ENCODE peak calls at places on chromosomes 7 and 10, in six cellular contexts. C is osteocyte, L is activated B cell treated with CpG ODN at 0.5 μM for 24 hours, I is BJ, J is glutamatergic neuron, X is right lobe of liver. T is an unnamed sample.

GRCh38 chr10:42865716-42866114 is 83.1 kb downstream of the BMS1 start:
- DNase-seq in I (no peak), L (no peak), J (no peak), X (no peak), C (no peak), T (no peak)

GRCh38 chr10:13729959-13730358 is 143.2 kb downstream of the PRPF18 start:
- DNase-seq in C (no peak), L (no peak), X (no peak), J (no peak), I (no peak), T (no peak)

GRCh38 chr7:149846021-149846420 is 7.8 kb downstream of the ZNF862 start:
- DNase-seq in I (no peak), J (no peak), L (no peak), X (no peak), C (no peak), T (no peak)

GRCh38 chr7:51316262-51316665 is 345 bp downstream of the COBL start:
- DNase-seq in I (no peak), C (no peak), X (peak; percentile 79), L (no peak), J (peak; percentile 45), T (no peak)

GRCh38 chr10:118458957-118459641 is 117.0 kb upstream of the FAM204A start:
- DNase-seq in C (no peak), X (no peak), I (no peak), J (no peak), L (no peak), T (no peak)

GRCh38 chr10:78547397-78547796 is 513.7 kb downstream of the RPS24 start:
- DNase-seq in L (no peak), J (no peak), C (no peak), I (no peak), X (no peak), T (no peak)

GRCh38 chr7:128863433-128863989 is 855 bp downstream of the ATP6V1F start:
- DNase-seq in X (no peak), L (peak; percentile 27), J (peak; percentile 65), C (no peak), I (no peak), T (peak; percentile 67)

GRCh38 chr7:1707756-1708611 is 37.9 kb downstream of the ELFN1 start:
- DNase-seq in I (no peak), X (peak; percentile 81), L (no peak), C (no peak), J (no peak), T (no peak)

GRCh38 chr10:129959544-129960492 is 4.3 kb downstream of the EBF3 start:
- DNase-seq in L (no peak), J (peak; percentile 35), C (no peak), X (no peak), I (no peak), T (no peak)

GRCh38 chr10:9198611-9199010 is 1144.1 kb downstream of the GATA3 start:
- DNase-seq in L (no peak), X (no peak), C (no peak), J (no peak), I (peak; percentile 32), T (no peak)

GRCh38 chr10:61758440-61758839 is 95.7 kb downstream of the CABCOCO1 start:
- DNase-seq in J (no peak), C (no peak), L (no peak), X (no peak), I (no peak), T (no peak)

GRCh38 chr7:140153666-140154161 is 23.1 kb downstream of the KDM7A start:
- DNase-seq in J (no peak), X (no peak), L (no peak), I (no peak), C (no peak), T (no peak)

GRCh38 chr10:84230359-84230758 is 5.0 kb upstream of the LRIT2 start:
- DNase-seq in L (no peak), C (no peak), X (no peak), I (no peak), J (no peak), T (no peak)

GRCh38 chr7:116138202-116138801 is 72.0 kb upstream of the TES start:
- DNase-seq in J (no peak), X (no peak), C (no peak), I (peak; percentile 17), L (no peak), T (no peak)

GRCh38 chr10:7563770-7564169 is 103.0 kb downstream of the ITIH5 start:
- DNase-seq in X (no peak), C (no peak), J (no peak), L (no peak), I (no peak), T (no peak)

GRCh38 chr7:129311429-129311828 is 86.6 kb downstream of the AHCYL2 start:
- DNase-seq in L (no peak), C (no peak), I (no peak), X (no peak), J (no peak), T (no peak)

GRCh38 chr7:155590215-155591023 is 44.1 kb upstream of the CNPY1 start:
- DNase-seq in J (no peak), L (no peak), X (peak; percentile 82), I (no peak), C (no peak), T (peak; percentile 91)

GRCh38 chr7:20076835-20077234 is 140.3 kb downstream of the MACC1 start:
- DNase-seq in X (no peak), J (no peak), C (no peak), L (no peak), I (no peak), T (no peak)

GRCh38 chr10:3486346-3487065 is 298.5 kb downstream of the KLF6 start:
- DNase-seq in X (peak; percentile 67), C (no peak), L (no peak), I (no peak), J (peak; percentile 54), T (no peak)

GRCh38 chr7:77338883-77339629 is 77.1 kb downstream of the GSAP start:
- DNase-seq in C (no peak), I (no peak), J (no peak), X (no peak), L (no peak), T (peak; percentile 57)

GRCh38 chr10:21217748-21218367 is 307.6 kb downstream of the SKIDA1 start:
- DNase-seq in J (no peak), I (no peak), X (no peak), C (no peak), L (no peak), T (no peak)

GRCh38 chr7:39838326-39838725 is 111.7 kb upstream of the CDK13 start:
- DNase-seq in I (no peak), L (no peak), X (no peak), J (no peak), C (no peak), T (no peak)

GRCh38 chr7:102063736-102064135 is 222.9 kb upstream of the SH2B2 start:
- DNase-seq in X (no peak), L (no peak), J (peak; percentile 35), C (no peak), I (peak; percentile 50), T (no peak)
- TF ChIP-seq CTCF in X (no peak), L (no peak), J (no peak), C (no peak), I (no peak), T (no peak)

GRCh38 chr10:102712843-102713242 is 1.4 kb downstream of the ARL3 start:
- DNase-seq in C (no peak), L (no peak), J (no peak), X (no peak), I (no peak), T (no peak)

GRCh38 chr10:102713814-102714620 is at the start of gene ARL3:
- DNase-seq in L (peak; percentile 89), J (peak; percentile 97), C (peak; percentile 99), X (peak; percentile 99), I (peak; percentile 87), T (peak; percentile 93)

GRCh38 chr10:102714621-102715455 is at the start of gene SFXN2:
- DNase-seq in X (no peak), J (peak; percentile 30), L (no peak), C (no peak), I (no peak), T (peak; percentile 47)

GRCh38 chr10:102712089-102712488 is 2.1 kb downstream of the ARL3 start:
- DNase-seq in J (no peak), C (no peak), X (no peak), L (no peak), I (no peak), T (no peak)

DNA sequence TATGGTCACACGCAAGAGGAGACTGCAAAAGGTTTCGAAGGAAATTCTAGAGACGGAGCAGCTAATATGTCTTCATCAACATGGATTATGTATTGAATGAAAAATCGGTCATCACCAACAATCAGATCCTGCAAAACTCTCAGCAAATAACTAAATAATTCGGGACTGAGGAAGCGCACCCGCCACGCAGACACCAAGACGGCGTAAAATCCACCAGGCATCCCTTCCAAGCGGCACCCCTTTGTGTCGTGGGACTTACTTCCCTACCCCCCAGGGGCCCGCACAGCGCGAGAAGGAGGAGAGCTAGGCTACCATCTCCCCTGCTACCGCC is 749 bp downstream of the ARL3 start:
- DNase-seq in C (no peak), X (no peak), L (no peak), I (no peak), J (no peak), T (peak; percentile 81)
- TF ChIP-seq CTCF in C (no peak), X (no peak), L (no peak), I (no peak), J (peak; percentile 70), T (no peak)

GRCh38 chr7:83036721-83037380 is 125.8 kb downstream of the PCLO start:
- DNase-seq in L (no peak), I (no peak), C (no peak), X (no peak), J (no peak), T (no peak)
- TF ChIP-seq CTCF in L (no peak), I (no peak), C (no peak), X (no peak), J (no peak), T (no peak)

GRCh38 chr7:93860261-93860660 is 30.3 kb downstream of the TFPI2 start:
- DNase-seq in X (no peak), I (no peak), C (no peak), J (no peak), L (no peak), T (no peak)

GRCh38 chr7:93858857-93859256 is 31.7 kb downstream of the TFPI2 start:
- DNase-seq in J (no peak), C (no peak), X (no peak), L (no peak), I (no peak), T (no peak)

GRCh38 chr7:93856319-93856718 is 34.2 kb downstream of the TFPI2 start:
- DNase-seq in J (no peak), C (no peak), L (no peak), X (no peak), I (no peak), T (no peak)

GRCh38 chr7:93862651-93863050 is 27.9 kb downstream of the TFPI2 start:
- DNase-seq in I (no peak), C (no peak), J (no peak), X (no peak), L (no peak), T (no peak)

DNA sequence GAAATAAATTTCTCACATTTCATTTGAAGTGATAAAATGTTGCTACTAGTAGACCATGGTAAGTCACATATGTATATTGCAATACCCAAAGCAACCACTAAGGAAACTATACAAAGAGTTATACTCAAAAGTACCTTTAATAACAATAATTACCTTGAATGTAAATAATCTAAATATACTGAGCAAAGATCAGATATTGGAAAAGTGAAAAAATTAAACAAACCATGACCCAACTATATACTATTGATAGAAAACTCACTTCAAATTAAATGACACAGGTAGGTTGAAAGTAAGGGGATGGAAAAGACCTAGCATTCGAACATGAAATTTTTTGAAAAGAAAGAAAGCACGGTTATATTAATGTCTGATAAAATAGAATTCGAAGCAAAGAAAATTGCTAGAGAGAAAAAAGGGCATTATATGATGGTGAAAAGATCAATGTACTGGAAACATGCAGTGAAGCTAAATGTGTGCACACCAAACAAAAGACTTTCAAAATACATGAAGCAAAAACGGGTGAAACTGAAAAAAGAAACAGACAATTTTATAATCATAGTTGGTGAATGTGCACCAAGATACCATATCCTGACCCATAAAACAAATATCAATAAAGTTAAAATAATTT is 29.1 kb downstream of the TFPI2 start:
- DNase-seq in I (no peak), X (no peak), J (no peak), L (no peak), C (no peak), T (no peak)
- TF ChIP-seq CTCF in I (peak; percentile 15), X (peak; percentile 29), J (peak; percentile 83), L (no peak), C (peak; percentile 32), T (peak; percentile 19)

T was measured in CD14-positive monocyte.